ENCODE peak calls at places on chromosomes 3 and 15, in nine cellular contexts. N, B, X, I, M, W, L, J and S are unnamed samples.
A peak's percentile ranks its signal among the peaks of the same experiment; 100 is the strongest.

GRCh38 chr3:119965692-119966091 is 128.6 kb downstream of the GSK3B start:
- DNase-seq in N (no peak), B (no peak), X (no peak), I (no peak), M (peak; percentile 15), W (no peak), L (no peak), J (no peak), S (no peak)

GRCh38 chr3:40191850-40192448 is 117.6 kb upstream of the EIF1B start:
- DNase-seq in N (peak; percentile 37), B (peak; percentile 86), X (peak; percentile 72), I (peak; percentile 54), M (peak; percentile 51), W (peak; percentile 76), L (no peak), J (peak; percentile 41), S (peak; percentile 64)

GRCh38 chr3:147652682-147653081 is 243.5 kb downstream of the ZIC1 start:
- DNase-seq in N (no peak), B (no peak), X (no peak), I (no peak), M (peak; percentile 1), W (no peak), L (no peak), J (no peak), S (no peak)

GRCh38 chr3:65672876-65673815 is 365.6 kb downstream of the MAGI1 start:
- DNase-seq in N (peak; percentile 70), B (peak; percentile 72), X (peak; percentile 65), I (peak; percentile 62), M (peak; percentile 57), W (peak; percentile 85), L (no peak), J (peak; percentile 58), S (peak; percentile 51)

GRCh38 chr3:190053919-190054672 is 66.6 kb downstream of the P3H2 start:
- DNase-seq in N (no peak), B (no peak), X (no peak), I (no peak), M (peak; percentile 92), W (no peak), L (no peak), J (peak; percentile 17), S (no peak)

GRCh38 chr15:68517285-68517711 is 61.5 kb upstream of the CORO2B start:
- DNase-seq in N (peak; percentile 52), B (no peak), X (no peak), I (peak; percentile 23), M (no peak), W (no peak), L (no peak), J (peak; percentile 43), S (no peak)

GRCh38 chr15:101521084-101521483 is 31.6 kb upstream of the PCSK6 start:
- DNase-seq in N (no peak), B (no peak), X (no peak), I (no peak), M (no peak), W (no peak), L (no peak), J (no peak), S (no peak)

GRCh38 chr3:54954019-54954418 is 26.2 kb upstream of the LRTM1 start:
- DNase-seq in N (no peak), B (no peak), X (no peak), I (no peak), M (peak; percentile 92), W (no peak), L (no peak), J (no peak), S (no peak)

GRCh38 chr3:107116251-107116650 is 261.0 kb upstream of the CCDC54 start:
- DNase-seq in N (no peak), B (no peak), X (no peak), I (no peak), M (no peak), W (no peak), L (no peak), J (no peak), S (no peak)

GRCh38 chr3:9230596-9230995 is 18.9 kb downstream of the SRGAP3 start:
- DNase-seq in N (no peak), B (no peak), X (peak; percentile 58), I (no peak), M (no peak), W (no peak), L (no peak), J (no peak), S (no peak)

GRCh38 chr15:85006655-85007054 is 25.0 kb downstream of the PDE8A start:
- DNase-seq in N (no peak), B (no peak), X (no peak), I (no peak), M (no peak), W (no peak), L (no peak), J (no peak), S (no peak)

GRCh38 chr15:85005744-85006143 is 24.1 kb downstream of the PDE8A start:
- DNase-seq in N (no peak), B (no peak), X (no peak), I (no peak), M (no peak), W (no peak), L (no peak), J (no peak), S (no peak)

GRCh38 chr15:85007741-85008140 is 26.1 kb downstream of the PDE8A start:
- DNase-seq in N (no peak), B (no peak), X (no peak), I (no peak), M (no peak), W (no peak), L (no peak), J (no peak), S (no peak)

GRCh38 chr15:85005319-85005718 is 23.7 kb downstream of the PDE8A start:
- DNase-seq in N (no peak), B (no peak), X (no peak), I (no peak), M (no peak), W (no peak), L (no peak), J (no peak), S (no peak)

DNA sequence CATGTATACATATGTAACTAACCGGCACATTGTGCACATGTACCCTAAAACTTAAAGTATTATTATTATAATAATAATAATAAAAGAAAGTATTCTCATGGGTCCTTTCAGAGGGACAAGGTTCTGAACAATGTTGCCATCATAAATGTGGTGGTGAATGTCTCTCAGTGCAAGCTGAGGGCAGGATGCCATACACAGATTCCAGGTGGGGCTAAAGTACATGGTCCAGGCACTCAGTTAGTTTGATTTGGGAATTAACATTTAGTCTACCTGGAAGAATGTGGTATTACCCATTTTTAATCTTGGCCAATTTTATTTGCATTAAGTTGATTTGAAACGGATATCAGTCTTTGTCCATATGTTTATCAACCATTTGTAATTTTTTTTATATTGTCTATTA is 24.5 kb downstream of the PDE8A start:
- DNase-seq in N (no peak), B (no peak), X (no peak), I (no peak), M (no peak), W (no peak), L (no peak), J (no peak), S (no peak)
- H3K4me1 ChIP-seq in N (peaks cover 76% of the 10 kb centered on the region), B (peaks cover 21% of the 10 kb centered on the region), X (peaks cover 21% of the 10 kb centered on the region), I (peaks cover 2% of the 10 kb centered on the region), M (peaks cover 24% of the 10 kb centered on the region), W (peaks cover 10% of the 10 kb centered on the region), L (peaks cover 53% of the 10 kb centered on the region), J (peaks cover 98% of the 10 kb centered on the region), S (peaks cover 33% of the 10 kb centered on the region)

DNA sequence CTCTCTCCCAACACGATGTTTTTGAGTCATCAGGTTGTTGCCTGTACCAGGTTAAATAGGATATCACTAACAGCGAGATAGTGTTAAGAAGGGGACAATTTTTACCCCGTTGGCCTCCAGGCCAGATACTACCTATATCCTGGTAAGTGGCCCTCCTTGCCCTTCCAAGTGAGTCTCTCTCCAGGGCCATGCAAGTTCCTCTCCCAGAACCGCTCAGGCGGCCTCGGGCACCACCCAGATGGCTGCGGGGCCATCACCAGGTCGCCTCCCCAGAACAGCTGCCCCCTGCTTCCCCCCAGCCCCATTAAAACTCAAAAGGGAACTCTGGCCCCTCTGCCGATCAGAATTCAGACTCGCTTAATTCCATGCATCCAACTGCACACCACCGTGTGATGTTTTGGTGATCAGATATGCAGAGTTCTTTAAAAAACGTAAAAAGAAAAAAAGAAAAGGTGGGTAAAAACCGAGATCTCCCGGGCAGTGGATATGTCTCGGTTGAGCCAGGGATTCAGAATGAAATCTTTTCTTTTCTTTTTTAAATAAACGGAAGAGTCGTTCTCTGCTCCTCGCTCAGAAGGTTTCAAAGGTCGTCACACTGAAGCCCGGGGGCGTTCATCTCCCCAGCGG is 1.9 kb upstream of the TRIM71 start:
- DNase-seq in N (no peak), B (no peak), X (no peak), I (no peak), M (no peak), W (peak; percentile 51), L (no peak), J (no peak), S (no peak)
- H3K27me3 ChIP-seq in N (peaks cover 50% of the 10 kb centered on the region), B (peaks cover 43% of the 10 kb centered on the region), X (no peaks in the 10 kb centered on the region), I (no peaks in the 10 kb centered on the region), M (peaks cover 64% of the 10 kb centered on the region), W (no peaks in the 10 kb centered on the region), L (peaks cover 8% of the 10 kb centered on the region), J (peaks cover 64% of the 10 kb centered on the region), S (peaks cover 9% of the 10 kb centered on the region)

GRCh38 chr15:81296218-81296617 is 27.7 kb downstream of the STARD5 start:
- DNase-seq in N (no peak), B (peak; percentile 42), X (no peak), I (no peak), M (no peak), W (no peak), L (no peak), J (no peak), S (no peak)

GRCh38 chr15:81292516-81293001 is 31.4 kb downstream of the STARD5 start:
- DNase-seq in N (no peak), B (peak; percentile 92), X (no peak), I (no peak), M (no peak), W (no peak), L (no peak), J (no peak), S (no peak)

GRCh38 chr15:81293728-81294500 is 30.0 kb downstream of the STARD5 start:
- DNase-seq in N (no peak), B (peak; percentile 93), X (no peak), I (no peak), M (no peak), W (no peak), L (no peak), J (no peak), S (no peak)

GRCh38 chr15:81295466-81296145 is 28.3 kb downstream of the STARD5 start:
- DNase-seq in N (no peak), B (peak; percentile 44), X (no peak), I (no peak), M (no peak), W (no peak), L (no peak), J (no peak), S (no peak)

GRCh38 chr15:81294501-81294850 is 29.5 kb downstream of the STARD5 start:
- DNase-seq in N (no peak), B (peak; percentile 59), X (no peak), I (no peak), M (no peak), W (no peak), L (no peak), J (no peak), S (no peak)
- H3K4me1 ChIP-seq in N (peaks cover 39% of the 10 kb centered on the region), B (peaks cover 29% of the 10 kb centered on the region), X (no peaks in the 10 kb centered on the region), I (no peaks in the 10 kb centered on the region), M (no peaks in the 10 kb centered on the region), W (no peaks in the 10 kb centered on the region), L (peaks cover 57% of the 10 kb centered on the region), J (peaks cover 40% of the 10 kb centered on the region), S (peaks cover 15% of the 10 kb centered on the region)

DNA sequence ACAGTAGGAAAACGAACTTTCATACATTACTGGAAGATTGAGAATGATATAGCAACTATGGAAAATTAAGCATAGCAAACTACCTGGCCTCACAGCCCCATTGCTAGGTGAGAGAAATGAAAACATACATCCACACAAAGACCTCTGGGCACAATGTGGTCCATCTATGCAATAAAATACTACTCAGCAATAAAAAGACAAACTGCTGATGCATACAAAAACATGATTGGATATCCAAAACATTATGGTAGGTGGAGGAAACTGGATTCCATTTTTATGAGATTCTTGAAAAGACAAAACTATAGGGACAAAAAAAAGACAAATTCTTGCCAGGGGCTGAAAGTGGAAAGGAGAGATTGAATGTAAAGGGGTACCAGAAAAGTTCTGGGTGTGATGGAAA is 308.8 kb downstream of the OCA2 start:
- DNase-seq in N (no peak), B (no peak), X (no peak), I (no peak), M (no peak), W (no peak), L (no peak), J (no peak), S (no peak)
- H3K27me3 ChIP-seq in N (no peaks in the 10 kb centered on the region), B (no peaks in the 10 kb centered on the region), X (no peaks in the 10 kb centered on the region), I (no peaks in the 10 kb centered on the region), M (no peaks in the 10 kb centered on the region), W (no peaks in the 10 kb centered on the region), L (no peaks in the 10 kb centered on the region), J (peaks cover 8% of the 10 kb centered on the region), S (no peaks in the 10 kb centered on the region)